ENCODE peak calls at places on chromosomes 11 and 22, in five cellular contexts. B is lower leg skin, W is endothelial cell of umbilical vein, X is tibial nerve, G is body of pancreas. C is an unnamed sample.

GRCh38 chr11:57306941-57307598 is 17.7 kb downstream of the TNKS1BP1 start:
- DNase-seq in B (no peak), W (no peak), X (no peak), G (no peak), C (no peak)

GRCh38 chr11:12680246-12680939 is 6.2 kb downstream of the TEAD1 start:
- DNase-seq in B (peak; percentile 83), W (no peak), X (peak; percentile 77), G (peak; percentile 94), C (no peak)

GRCh38 chr11:12110714-12111481 is 508 bp downstream of the MICAL2 start:
- DNase-seq in B (no peak), W (no peak), X (no peak), G (peak; percentile 45), C (no peak)

GRCh38 chr11:73152086-73152853 is 10.2 kb upstream of the FCHSD2 start:
- DNase-seq in B (no peak), W (no peak), X (no peak), G (no peak), C (no peak)

GRCh38 chr11:45982656-45983470 is 60.4 kb downstream of the LARGE2 start:
- DNase-seq in B (no peak), W (peak; percentile 70), X (no peak), G (peak; percentile 13), C (peak; percentile 58)

GRCh38 chr22:24505337-24505736 is 10.2 kb downstream of the UPB1 start:
- DNase-seq in B (no peak), W (no peak), X (no peak), G (no peak), C (no peak)

GRCh38 chr11:128481135-128481534 is 106.2 kb downstream of the ETS1 start:
- DNase-seq in B (no peak), W (no peak), X (no peak), G (no peak), C (no peak)

GRCh38 chr11:101458161-101458560 is 125.6 kb downstream of the TRPC6 start:
- DNase-seq in B (no peak), W (no peak), X (no peak), G (no peak), C (no peak)

GRCh38 chr22:46653596-46653995 is 33.4 kb downstream of the GRAMD4 start:
- DNase-seq in B (no peak), W (no peak), X (no peak), G (no peak), C (no peak)

GRCh38 chr22:49666146-49666809 is 161.4 kb downstream of the BRD1 start:
- DNase-seq in B (no peak), W (no peak), X (no peak), G (no peak), C (no peak)

GRCh38 chr11:134360050-134360835 is 28.5 kb downstream of the GLB1L2 start:
- DNase-seq in B (peak; percentile 43), W (peak; percentile 66), X (peak; percentile 56), G (peak; percentile 86), C (peak; percentile 82)

GRCh38 chr11:101034076-101034475 is 95.5 kb downstream of the PGR start:
- DNase-seq in B (peak; percentile 17), W (no peak), X (peak; percentile 31), G (peak; percentile 46), C (no peak)

GRCh38 chr11:1127664-1128162 is 30.0 kb upstream of the MUC5AC start:
- DNase-seq in B (no peak), W (no peak), X (no peak), G (no peak), C (no peak)

GRCh38 chr22:22712092-22712658 is 67.8 kb downstream of the GGTLC2 start:
- DNase-seq in B (peak; percentile 7), W (no peak), X (no peak), G (no peak), C (no peak)

GRCh38 chr22:48102581-48102980 is 1340.1 kb downstream of the TBC1D22A start:
- DNase-seq in B (no peak), W (no peak), X (no peak), G (no peak), C (no peak)

GRCh38 chr11:126415669-126416420 is 60.4 kb downstream of the ST3GAL4 start:
- DNase-seq in B (no peak), W (no peak), X (peak; percentile 44), G (peak; percentile 49), C (no peak)

GRCh38 chr11:29333993-29334780 is 682.6 kb downstream of the KCNA4 start:
- DNase-seq in B (no peak), W (peak; percentile 61), X (no peak), G (no peak), C (no peak)

GRCh38 chr11:27041141-27041869 is 690 bp downstream of the BBOX1 start:
- DNase-seq in B (no peak), W (no peak), X (no peak), G (no peak), C (no peak)

GRCh38 chr11:38835986-38836385 is 2237.9 kb upstream of the RAG2 start:
- DNase-seq in B (no peak), W (no peak), X (no peak), G (no peak), C (no peak)

GRCh38 chr11:36258730-36259360 is 30.4 kb downstream of the COMMD9 start:
- DNase-seq in B (peak; percentile 29), W (peak; percentile 69), X (peak; percentile 19), G (peak; percentile 62), C (peak; percentile 65)

GRCh38 chr11:75627879-75628668 is 40.8 kb downstream of the MAP6 start:
- DNase-seq in B (no peak), W (no peak), X (no peak), G (no peak), C (no peak)

GRCh38 chr22:43272301-43272700 is 70.9 kb downstream of the SCUBE1 start:
- DNase-seq in B (no peak), W (no peak), X (no peak), G (no peak), C (no peak)

GRCh38 chr11:44963071-44963575 is 12.4 kb upstream of the TP53I11 start:
- DNase-seq in B (no peak), W (no peak), X (no peak), G (no peak), C (no peak)

GRCh38 chr11:19922689-19923035 is 210.0 kb downstream of the NAV2 start:
- DNase-seq in B (no peak), W (no peak), X (no peak), G (no peak), C (no peak)

GRCh38 chr22:43203471-43203981 is 16.6 kb upstream of the TTLL12 start:
- DNase-seq in B (no peak), W (no peak), X (no peak), G (no peak), C (no peak)

GRCh38 chr11:69427337-69427736 is 54.1 kb upstream of the LINC01488 start:
- DNase-seq in B (no peak), W (no peak), X (no peak), G (no peak), C (no peak)

GRCh38 chr22:45455621-45456020 is 42.1 kb downstream of the RIBC2 start:
- DNase-seq in B (no peak), W (no peak), X (no peak), G (no peak), C (no peak)

GRCh38 chr22:47442821-47443220 is 680.4 kb downstream of the TBC1D22A start:
- DNase-seq in B (no peak), W (no peak), X (no peak), G (no peak), C (no peak)

GRCh38 chr11:86068138-86068861 is 584 bp downstream of the PICALM start:
- DNase-seq in B (peak; percentile 49), W (peak; percentile 46), X (peak; percentile 19), G (peak; percentile 50), C (no peak)

GRCh38 chr11:85682330-85683305 is 3.4 kb downstream of the CCDC89 start:
- DNase-seq in B (no peak), W (peak; percentile 57), X (peak; percentile 33), G (peak; percentile 80), C (no peak)

GRCh38 chr11:106956887-106957505 is 61.3 kb downstream of the GUCY1A2 start:
- DNase-seq in B (no peak), W (no peak), X (no peak), G (no peak), C (no peak)

GRCh38 chr11:93285430-93285829 is 45.1 kb upstream of the DEUP1 start:
- DNase-seq in B (no peak), W (no peak), X (no peak), G (no peak), C (no peak)

GRCh38 chr11:6611092-6612007 is 666 bp downstream of the TAF10 start:
- DNase-seq in B (no peak), W (peak; percentile 44), X (no peak), G (peak; percentile 46), C (no peak)

DNA sequence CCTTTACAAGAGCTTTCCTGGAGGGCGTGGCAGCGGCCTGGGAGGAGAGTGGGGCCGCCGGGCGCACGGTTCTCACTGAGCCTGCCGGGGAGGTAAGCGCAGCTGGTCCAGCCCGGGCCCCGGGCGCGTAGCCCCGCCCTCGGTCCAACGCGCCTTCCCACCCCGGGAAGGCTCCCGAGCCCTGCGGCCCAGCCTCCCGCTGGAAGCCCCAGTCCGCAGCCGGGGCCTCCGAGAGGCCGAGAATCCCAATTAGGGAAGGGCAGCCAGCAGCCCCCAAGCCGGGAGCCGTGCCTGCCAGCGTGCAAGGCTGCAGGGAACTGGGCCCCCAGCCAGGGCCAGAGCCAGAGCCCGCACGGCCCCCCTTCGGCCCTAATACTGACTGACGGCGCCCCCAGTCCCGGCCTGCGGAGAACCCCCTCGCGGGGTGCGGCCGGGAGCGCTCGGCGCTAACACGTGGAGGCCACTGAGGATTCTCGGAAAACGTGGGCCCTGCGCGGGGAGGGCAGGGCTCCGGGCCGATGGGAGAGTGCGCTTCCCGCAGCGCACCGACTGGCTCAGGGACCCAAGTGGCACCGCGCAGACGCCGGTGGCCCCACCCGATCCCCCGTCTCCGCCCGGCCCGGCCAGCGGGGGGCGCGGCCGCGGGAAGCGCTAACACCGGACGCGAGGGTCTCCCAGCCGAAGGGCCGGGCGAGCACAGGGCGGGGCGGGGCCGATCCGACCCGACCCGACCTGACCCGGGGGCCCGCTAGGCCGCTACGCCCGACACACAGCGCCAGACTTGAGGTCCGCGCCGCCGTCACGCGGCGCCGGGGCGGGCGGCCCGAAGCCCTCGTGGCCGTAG is 5.7 kb downstream of the ZFTA start:
- DNase-seq in B (no peak), W (peak; percentile 20), X (no peak), G (peak; percentile 63), C (no peak)
- TF ChIP-seq POLR2A in B (no peak), W (peak; percentile 17), X (no peak), G (no peak), C (no peak)

GRCh38 chr22:35328472-35328885 is 28.8 kb downstream of the TOM1 start:
- DNase-seq in B (no peak), W (peak; percentile 40), X (no peak), G (peak; percentile 95), C (no peak)
- TF ChIP-seq POLR2A in B (no peak), W (no peak), X (no peak), G (no peak), C (no peak)

GRCh38 chr11:2998073-2998850 is 6.1 kb upstream of the NAP1L4 start:
- DNase-seq in B (no peak), W (no peak), X (no peak), G (peak; percentile 86), C (no peak)
- TF ChIP-seq POLR2A in B (no peak), W (no peak), X (no peak), G (no peak), C (no peak)

GRCh38 chr11:34262601-34263081 is 95.2 kb downstream of the ABTB2 start:
- DNase-seq in B (no peak), W (no peak), X (no peak), G (peak; percentile 18), C (no peak)

GRCh38 chr11:34264266-34265110 is 93.3 kb downstream of the ABTB2 start:
- DNase-seq in B (no peak), W (no peak), X (no peak), G (no peak), C (no peak)

GRCh38 chr11:34261095-34261494 is 96.7 kb downstream of the ABTB2 start:
- DNase-seq in B (no peak), W (no peak), X (no peak), G (no peak), C (no peak)

GRCh38 chr11:34261820-34262219 is 96.0 kb downstream of the ABTB2 start:
- DNase-seq in B (no peak), W (no peak), X (no peak), G (no peak), C (no peak)

GRCh38 chr11:34263462-34264186 is 94.2 kb downstream of the ABTB2 start:
- DNase-seq in B (no peak), W (no peak), X (no peak), G (peak; percentile 92), C (peak; percentile 71)
- TF ChIP-seq POLR2A in B (no peak), W (no peak), X (no peak), G (no peak), C (no peak)

C was measured in H54.